ENCODE peak calls at places on chromosomes 16 and 17, in six cellular contexts. T is Caco-2; E is NCI-H460; D is effector CD4-positive, alpha-beta T cell; B is stimulated activated CD8-positive, alpha-beta memory T cell treated with anti-CD3 and anti-CD28 coated beads, Interleukin-4, amount 100 ng/mL, for 24 hours; F is esophagus squamous epithelium. Z is an unnamed sample.

GRCh38 chr16:30725465-30725792 is 22.8 kb upstream of the PHKG2 start:
- DNase-seq in T (no peak), E (no peak), D (no peak), B (no peak), F (no peak), Z (no peak)

GRCh38 chr17:63282455-63282854 is 163.7 kb downstream of the CYB561 start:
- DNase-seq in T (no peak), E (no peak), D (no peak), B (no peak), F (no peak), Z (no peak)

GRCh38 chr17:15249487-15249886 is 15.6 kb downstream of the PMP22 start:
- DNase-seq in T (no peak), E (no peak), D (no peak), B (no peak), F (no peak), Z (no peak)

GRCh38 chr17:77444653-77445029 is 303.9 kb downstream of the SEC14L1 start:
- DNase-seq in T (no peak), E (no peak), D (no peak), B (no peak), F (no peak), Z (no peak)

GRCh38 chr17:77315551-77316190 is 174.9 kb downstream of the SEC14L1 start:
- DNase-seq in T (no peak), E (no peak), D (no peak), B (no peak), F (no peak), Z (no peak)

GRCh38 chr16:8931864-8932263 is 31.8 kb downstream of the USP7 start:
- DNase-seq in T (peak; percentile 64), E (peak; percentile 26), D (peak; percentile 50), B (peak; percentile 29), F (no peak), Z (no peak)

GRCh38 chr17:2929881-2930533 is 133.4 kb downstream of the OR1D5 start:
- DNase-seq in T (peak; percentile 75), E (peak; percentile 49), D (no peak), B (no peak), F (no peak), Z (no peak)

GRCh38 chr16:88475037-88475436 is 22.0 kb downstream of the ZFPM1 start:
- DNase-seq in T (no peak), E (no peak), D (no peak), B (no peak), F (no peak), Z (no peak)

GRCh38 chr16:90044111-90044551 is 24.9 kb upstream of the DBNDD1 start:
- DNase-seq in T (peak; percentile 68), E (no peak), D (no peak), B (no peak), F (no peak), Z (no peak)

GRCh38 chr16:81609323-81609892 is 164.8 kb downstream of the CMIP start:
- DNase-seq in T (no peak), E (no peak), D (no peak), B (no peak), F (no peak), Z (no peak)

GRCh38 chr17:79948918-79949645 is 86.6 kb downstream of the TBC1D16 start:
- DNase-seq in T (no peak), E (no peak), D (no peak), B (no peak), F (no peak), Z (no peak)